ENCODE peak calls at places on chromosome 18, in four cellular contexts. Y is neural crest cell; T is activated effector memory CD4-positive, alpha-beta T cell treated with Interleukin-2 at 50 U/mL for 16 hours; P is uterus. M is an unnamed sample.

GRCh38 chr18:43525149-43525548 is 247.9 kb upstream of the SYT4 start:
- DNase-seq in T (no peak), Y (no peak), P (no peak), M (no peak)

GRCh38 chr18:73954267-73954666 is 193.4 kb downstream of the FBXO15 start:
- DNase-seq in P (no peak), T (no peak), Y (no peak), M (no peak)

GRCh38 chr18:3538456-3538855 is 88.5 kb downstream of the TGIF1 start:
- DNase-seq in P (no peak), T (no peak), Y (no peak), M (no peak)

GRCh38 chr18:32373995-32374394 is 96.7 kb downstream of the GAREM1 start:
- DNase-seq in P (no peak), Y (no peak), T (no peak), M (no peak)

GRCh38 chr18:31217038-31217437 is 54.4 kb upstream of the DSC1 start:
- DNase-seq in P (no peak), T (no peak), Y (no peak), M (no peak)

GRCh38 chr18:54003195-54003594 is 221.3 kb downstream of the MBD2 start:
- DNase-seq in Y (no peak), P (no peak), T (no peak), M (no peak)

GRCh38 chr18:57737661-57738060 is 65.5 kb downstream of the ATP8B1 start:
- DNase-seq in T (no peak), P (peak), Y (no peak), M (peak)

GRCh38 chr18:65091737-65092329 is 659.0 kb upstream of the CDH7 start:
- DNase-seq in Y (no peak), T (no peak), P (no peak), M (no peak)

GRCh38 chr18:70491734-70492348 is 203.0 kb downstream of the SOCS6 start:
- DNase-seq in T (peak), P (no peak), Y (peak), M (no peak)

GRCh38 chr18:12307871-12308385 is at the start of gene TUBB6:
- DNase-seq in P (peak), Y (peak), T (no peak), M (peak)

M was measured in ovary.